ENCODE peak calls at places on chromosomes 3 and 15, in ten cellular contexts. Q is tibial nerve; Z is uterus; E is body of pancreas; M is HepG2; W is lower lobe of right lung; X is left ventricle myocardium inferior; V is ovary; H is CD8-positive, alpha-beta memory T cell; I is left lung. R is an unnamed sample. For H3K4me1 and H3K27me3, the result is how much of the 10 kb centered on the place peaks cover.

GRCh38 chr3:74067296-74067695 is 442.6 kb upstream of the PDZRN3 start:
- DNase-seq in Q (peak), Z (no peak), E (no peak), M (no peak), W (no peak), X (no peak), V (no peak), H (no peak), I (no peak), R (no peak)

GRCh38 chr3:43075904-43076661 is 29.8 kb downstream of the POMGNT2 start:
- DNase-seq in Q (no peak), Z (no peak), E (no peak), M (no peak), W (no peak), X (no peak), V (no peak), H (no peak), I (no peak), R (no peak)

GRCh38 chr15:101675796-101676582 is 23.8 kb upstream of the TM2D3 start:
- DNase-seq in Q (no peak), Z (no peak), E (no peak), M (no peak), W (no peak), X (no peak), V (no peak), H (no peak), I (no peak), R (no peak)

GRCh38 chr3:141681390-141681780 is 56.7 kb upstream of the RNF7 start:
- DNase-seq in Q (no peak), Z (no peak), E (no peak), M (no peak), W (no peak), X (no peak), V (no peak), H (no peak), I (no peak), R (no peak)

GRCh38 chr15:52787549-52788098 is 2.5 kb downstream of the ONECUT1 start:
- DNase-seq in Q (no peak), Z (no peak), E (no peak), M (no peak), W (no peak), X (no peak), V (no peak), H (no peak), I (no peak), R (no peak)

GRCh38 chr3:125128861-125129501 is 73.2 kb upstream of the HEG1 start:
- DNase-seq in Q (no peak), Z (no peak), E (peak), M (peak), W (peak), X (no peak), V (no peak), H (no peak), I (no peak), R (no peak)

GRCh38 chr3:23113455-23114171 is 89.5 kb upstream of the UBE2E2 start:
- DNase-seq in Q (peak), Z (peak), E (no peak), M (no peak), W (no peak), X (no peak), V (no peak), H (no peak), I (no peak), R (no peak)

GRCh38 chr15:51971353-51972133 is at the start of gene LEO1:
- DNase-seq in Q (peak), Z (peak), E (peak), M (peak), W (peak), X (peak), V (peak), H (peak), I (peak), R (peak)

GRCh38 chr15:42528970-42529369 is 19.6 kb downstream of the LRRC57 start:
- DNase-seq in Q (no peak), Z (no peak), E (no peak), M (no peak), W (no peak), X (no peak), V (no peak), H (no peak), I (no peak), R (no peak)

GRCh38 chr3:139772539-139773500 is 95.0 kb upstream of the NMNAT3 start:
- DNase-seq in Q (no peak), Z (no peak), E (peak), M (no peak), W (no peak), X (no peak), V (no peak), H (no peak), I (no peak), R (no peak)

GRCh38 chr3:120524171-120524923 is 71.8 kb upstream of the NDUFB4 start:
- DNase-seq in Q (no peak), Z (no peak), E (no peak), M (no peak), W (no peak), X (no peak), V (no peak), H (no peak), I (no peak), R (no peak)

DNA sequence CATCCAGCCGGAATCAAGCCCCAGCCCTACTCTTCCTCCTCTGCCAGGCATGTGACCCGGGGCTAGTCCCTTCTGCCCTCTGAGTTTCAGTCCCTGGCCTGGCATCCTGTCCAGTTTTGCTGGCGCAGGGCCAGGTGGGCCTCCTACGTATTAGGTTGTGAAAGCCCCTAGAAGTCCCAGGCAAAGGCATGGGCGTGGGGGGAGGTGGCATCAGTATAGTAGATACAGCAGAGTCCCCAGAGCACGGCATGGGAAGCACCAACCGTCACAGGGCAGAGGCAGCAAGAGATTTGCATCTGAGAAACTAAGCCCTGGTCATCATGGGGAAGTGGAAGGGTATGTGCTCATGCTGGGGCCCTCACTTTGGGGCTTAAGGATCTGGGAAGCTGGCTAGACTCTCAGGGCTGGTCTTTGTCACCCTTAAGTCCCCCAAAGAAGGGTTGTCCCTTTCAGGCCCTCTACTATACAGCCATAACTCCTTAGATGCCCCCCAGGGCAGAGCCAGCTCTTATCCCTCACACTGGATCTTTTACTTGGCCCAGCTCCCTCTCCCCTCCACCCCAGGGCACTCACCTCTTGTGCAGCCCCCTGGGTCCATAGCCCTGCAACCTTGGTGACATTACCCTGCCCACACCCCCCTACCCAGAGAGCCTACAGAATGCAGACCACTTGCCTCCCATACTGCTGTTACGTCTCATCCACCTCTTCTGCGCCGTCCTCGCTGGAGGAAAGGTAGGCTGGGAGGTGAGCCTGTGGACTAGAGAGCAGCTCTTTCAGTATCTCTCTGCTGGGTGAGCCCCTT is 11.3 kb downstream of the NBEAL2 start:
- DNase-seq in Q (peak), Z (no peak), E (peak), M (no peak), W (peak), X (peak), V (no peak), H (no peak), I (peak), R (peak)
- H3K4me1 ChIP-seq in Q (half or more), Z (under half), E (under half), M (under half), W (under half), X (under half), V (under half), H (under half), I (half or more), R (under half)

GRCh38 chr3:148077951-148078350 is 619.8 kb upstream of the AGTR1 start:
- DNase-seq in Q (no peak), Z (no peak), E (no peak), M (no peak), W (no peak), X (no peak), V (no peak), H (no peak), I (no peak), R (no peak)
- H3K27ac ChIP-seq in Q (no peak), Z (no peak), E (no peak), M (no peak), W (no peak), X (no peak), V (no peak), H (no peak), I (no peak), R (no peak)

GRCh38 chr15:92149469-92149868 is 244.2 kb upstream of the ST8SIA2 start:
- DNase-seq in Q (no peak), Z (no peak), E (no peak), M (no peak), W (no peak), X (no peak), V (no peak), H (no peak), I (no peak), R (no peak)
- H3K27me3 ChIP-seq in Q (under half), Z (under half), E (under half), M (under half), W (under half), X (under half), V (under half), H (under half), I (under half), R (under half)

GRCh38 chr3:129606522-129607390 is at the start of gene PLXND1:
- DNase-seq in Q (no peak), Z (peak), E (peak), M (no peak), W (peak), X (peak), V (peak), H (peak), I (peak), R (peak)
- H3K4me1 ChIP-seq in Q (half or more), Z (under half), E (half or more), M (half or more), W (half or more), X (half or more), V (under half), H (under half), I (half or more), R (under half)

GRCh38 chr15:48388937-48389309 is 57.7 kb downstream of the DUT start:
- DNase-seq in Q (no peak), Z (no peak), E (no peak), M (no peak), W (no peak), X (no peak), V (no peak), H (no peak), I (no peak), R (no peak)
- H3K27ac ChIP-seq in Q (peak), Z (peak), E (no peak), M (no peak), W (no peak), X (peak), V (no peak), H (no peak), I (peak), R (no peak)

DNA sequence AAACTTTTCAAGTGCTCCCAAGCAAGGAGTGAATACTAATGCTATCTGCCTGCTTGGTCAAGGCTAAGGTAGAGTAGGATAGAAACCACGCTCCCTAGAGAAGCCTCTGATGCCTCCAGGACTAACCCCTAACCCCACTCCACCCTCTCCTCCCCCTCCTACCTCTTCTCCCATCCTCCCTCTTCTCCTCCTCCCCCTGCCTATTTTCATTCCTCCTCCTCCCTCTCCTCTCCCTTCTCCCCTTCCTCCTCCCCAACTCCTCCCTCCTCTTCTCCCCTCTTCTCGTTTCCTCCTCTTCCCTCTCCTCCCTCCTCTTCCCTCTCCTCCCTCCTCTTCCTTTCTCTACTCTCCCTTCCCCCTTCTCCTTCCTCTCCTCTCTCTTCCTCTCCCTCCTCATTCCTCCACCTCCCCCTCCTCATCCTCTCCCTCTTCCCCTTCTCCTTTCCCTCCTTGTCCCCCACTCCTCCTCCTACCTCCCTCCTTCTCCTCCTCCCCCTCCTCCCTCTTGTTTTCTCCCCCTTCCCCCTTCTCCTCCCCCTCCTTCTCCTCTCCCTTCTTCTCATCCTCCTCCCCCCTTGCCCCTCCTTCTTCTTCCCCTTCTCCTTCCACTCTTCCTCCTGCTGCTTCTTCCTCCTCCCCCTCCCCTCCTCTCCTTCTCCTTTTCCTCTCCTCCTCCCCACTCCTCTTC is 12.8 kb upstream of the MEX3B start:
- DNase-seq in Q (no peak), Z (no peak), E (no peak), M (no peak), W (no peak), X (no peak), V (no peak), H (no peak), I (no peak), R (no peak)
- H3K27me3 ChIP-seq in Q (half or more), Z (under half), E (under half), M (under half), W (half or more), X (half or more), V (under half), H (under half), I (under half), R (under half)

GRCh38 chr15:68640791-68641331 is 62.1 kb downstream of the CORO2B start:
- DNase-seq in Q (no peak), Z (peak), E (no peak), M (no peak), W (no peak), X (no peak), V (peak), H (no peak), I (no peak), R (no peak)

GRCh38 chr15:68643216-68643830 is 64.5 kb downstream of the CORO2B start:
- DNase-seq in Q (no peak), Z (no peak), E (no peak), M (no peak), W (no peak), X (no peak), V (peak), H (no peak), I (no peak), R (no peak)

GRCh38 chr15:68639926-68640600 is 61.3 kb downstream of the CORO2B start:
- DNase-seq in Q (no peak), Z (peak), E (peak), M (no peak), W (no peak), X (no peak), V (peak), H (no peak), I (no peak), R (no peak)

GRCh38 chr15:68642491-68642845 is 63.7 kb downstream of the CORO2B start:
- DNase-seq in Q (no peak), Z (no peak), E (no peak), M (no peak), W (no peak), X (no peak), V (peak), H (no peak), I (no peak), R (no peak)

DNA sequence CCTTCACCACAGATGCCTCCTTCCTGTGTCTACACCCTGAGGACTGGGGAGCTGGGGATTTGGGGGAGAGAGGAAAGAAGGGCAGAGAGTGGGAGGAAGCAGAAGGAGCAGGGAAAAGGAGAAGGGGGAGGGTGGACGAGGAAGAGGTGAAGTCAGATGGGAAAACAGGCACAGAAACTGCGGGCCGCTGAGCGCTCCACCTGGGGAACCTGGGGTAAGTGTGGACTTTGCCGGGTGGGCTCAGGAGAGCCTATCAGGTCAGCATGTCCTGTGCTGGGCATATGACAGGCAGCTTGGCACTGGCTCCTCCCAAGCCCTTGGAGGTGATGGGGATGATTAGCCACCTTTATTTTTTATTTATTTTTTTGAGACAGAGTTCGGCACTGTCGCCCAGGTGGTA is 62.6 kb downstream of the CORO2B start:
- DNase-seq in Q (no peak), Z (no peak), E (no peak), M (no peak), W (no peak), X (no peak), V (peak), H (no peak), I (no peak), R (no peak)
- H3K4me1 ChIP-seq in Q (half or more), Z (under half), E (under half), M (under half), W (under half), X (half or more), V (under half), H (under half), I (under half), R (under half)

GRCh38 chr3:53252105-53252946 is 3.5 kb downstream of the TKT start:
- DNase-seq in Q (no peak), Z (no peak), E (peak), M (no peak), W (peak), X (no peak), V (no peak), H (no peak), I (peak), R (no peak)
- H3K27ac ChIP-seq in Q (peak), Z (no peak), E (no peak), M (peak), W (peak), X (peak), V (no peak), H (no peak), I (peak), R (no peak)

GRCh38 chr15:38691365-38691764 is 126.8 kb upstream of the RASGRP1 start:
- DNase-seq in Q (no peak), Z (no peak), E (no peak), M (no peak), W (no peak), X (no peak), V (no peak), H (no peak), I (no peak), R (no peak)
- H3K27me3 ChIP-seq in Q (under half), Z (under half), E (under half), M (under half), W (under half), X (under half), V (under half), H (under half), I (under half), R (under half)

DNA sequence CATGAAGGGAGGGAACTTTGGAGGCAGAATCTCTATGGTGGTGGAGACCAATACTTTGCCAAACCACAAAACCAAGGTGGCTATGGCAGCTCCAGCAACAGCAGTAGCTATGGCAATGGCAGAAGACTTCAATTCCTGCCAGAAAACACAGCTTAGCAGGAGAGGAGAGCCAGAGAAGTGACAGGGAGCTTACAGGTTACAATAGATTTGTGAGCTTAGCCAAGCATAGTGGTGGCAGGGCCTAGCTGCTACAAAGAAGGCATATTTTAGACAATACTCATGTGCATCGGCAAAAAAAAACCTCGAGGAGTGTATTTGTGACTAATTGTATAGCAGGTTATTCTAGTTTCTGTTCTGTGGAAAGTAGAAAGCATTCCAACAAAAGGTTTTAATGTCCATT is 6.4 kb upstream of the CSTA start:
- DNase-seq in Q (no peak), Z (no peak), E (no peak), M (no peak), W (no peak), X (no peak), V (no peak), H (no peak), I (no peak), R (no peak)
- H3K4me1 ChIP-seq in Q (under half), Z (under half), E (under half), M (under half), W (under half), X (under half), V (under half), H (under half), I (under half), R (under half)